ENCODE peak calls at places on chromosomes 13 and 19, in seven cellular contexts. L, N, Y, Z, C, U and Q are unnamed samples.

GRCh38 chr19:51354742-51355148 is 11.4 kb downstream of the ETFB start:
- DNase-seq in Y (no peak), U (peak), L (no peak), Z (no peak), N (peak), C (no peak), Q (peak)

GRCh38 chr19:47483200-47483599 is 819 bp downstream of the KPTN start:
- DNase-seq in N (no peak), U (no peak), L (no peak), Y (peak), Z (no peak), C (no peak), Q (no peak)

GRCh38 chr19:38434549-38435051 is 1.1 kb downstream of the RYR1 start:
- DNase-seq in U (no peak), L (no peak), C (no peak), Y (no peak), Z (no peak), N (peak), Q (no peak)

GRCh38 chr13:112182251-112182650 is 115.3 kb downstream of the SOX1 start:
- DNase-seq in N (no peak), Y (no peak), C (no peak), L (no peak), Z (no peak), U (no peak), Q (no peak)

GRCh38 chr19:8576273-8576993 is 809 bp downstream of the MYO1F start:
- DNase-seq in Z (no peak), C (no peak), Y (no peak), U (no peak), L (no peak), N (no peak), Q (no peak)

GRCh38 chr13:47114030-47114429 is 217.2 kb upstream of the HTR2A start:
- DNase-seq in L (no peak), U (peak), Z (no peak), Y (no peak), C (peak), N (no peak), Q (no peak)

GRCh38 chr13:101979825-101980224 is 422.0 kb downstream of the FGF14 start:
- DNase-seq in Z (no peak), N (no peak), U (no peak), Y (no peak), L (no peak), C (no peak), Q (peak)

GRCh38 chr19:33499248-33499647 is 22.3 kb downstream of the PEPD start:
- DNase-seq in Y (no peak), Z (no peak), C (no peak), L (no peak), U (no peak), N (no peak), Q (no peak)

GRCh38 chr19:1882786-1883692 is 2.3 kb downstream of the ABHD17A start:
- DNase-seq in C (no peak), U (no peak), Z (no peak), Y (no peak), N (no peak), L (no peak), Q (no peak)

GRCh38 chr19:21677696-21678418 is 89.5 kb downstream of the ZNF100 start:
- DNase-seq in C (no peak), Y (no peak), L (no peak), U (no peak), N (no peak), Z (no peak), Q (no peak)

GRCh38 chr13:98406475-98406874 is 170.4 kb downstream of the STK24 start:
- DNase-seq in U (no peak), N (no peak), L (no peak), C (no peak), Z (no peak), Y (no peak), Q (no peak)

GRCh38 chr19:49335071-49335783 is at the start of gene CD37:
- DNase-seq in Z (no peak), L (peak), N (no peak), Y (no peak), C (no peak), U (no peak), Q (no peak)

GRCh38 chr13:92315265-92315664 is 911.3 kb upstream of the GPC6 start:
- DNase-seq in C (no peak), Z (no peak), U (no peak), Y (no peak), N (no peak), L (no peak), Q (no peak)